ENCODE peak calls at places on chromosomes 4 and X, in five cellular contexts. T, B, W, C and R are unnamed samples.

GRCh38 chrX:67673741-67674274 is 130.0 kb downstream of the AR start:
- DNase-seq in T (no peak), B (no peak), W (no peak), C (no peak), R (no peak)

GRCh38 chrX:109270580-109271484 is 211.1 kb downstream of the GUCY2F start:
- DNase-seq in T (peak), B (peak), W (no peak), C (no peak), R (no peak)

GRCh38 chr4:2416564-2417195 is 1.8 kb downstream of the ZFYVE28 start:
- DNase-seq in T (peak), B (peak), W (no peak), C (no peak), R (peak)

GRCh38 chr4:2792711-2793577 is at the start of gene SH3BP2:
- DNase-seq in T (peak), B (peak), W (no peak), C (peak), R (peak)

GRCh38 chr4:57190651-57191481 is 80.7 kb upstream of the IGFBP7 start:
- DNase-seq in T (peak), B (no peak), W (no peak), C (no peak), R (peak)

GRCh38 chr4:3062466-3062865 is 11.9 kb downstream of the HTT-AS start:
- DNase-seq in T (no peak), B (no peak), W (no peak), C (no peak), R (peak)

GRCh38 chr4:123744664-123745290 is 348.2 kb downstream of the SPRY1 start:
- DNase-seq in T (no peak), B (no peak), W (no peak), C (no peak), R (no peak)

GRCh38 chrX:54423161-54423888 is 16.9 kb upstream of the TSR2 start:
- DNase-seq in T (peak), B (no peak), W (no peak), C (no peak), R (peak)

GRCh38 chr4:36235306-36235705 is 9.0 kb downstream of the ARAP2 start:
- DNase-seq in T (peak), B (no peak), W (no peak), C (no peak), R (no peak)

GRCh38 chr4:155571184-155571944 is 95.3 kb upstream of the GUCY1A1 start:
- DNase-seq in T (no peak), B (no peak), W (no peak), C (peak), R (no peak)

GRCh38 chr4:138891610-138892009 is 124.0 kb upstream of the NOCT start:
- DNase-seq in T (no peak), B (no peak), W (no peak), C (no peak), R (no peak)

GRCh38 chr4:8333726-8334460 is 64.3 kb downstream of the HTRA3 start:
- DNase-seq in T (no peak), B (peak), W (no peak), C (no peak), R (no peak)

GRCh38 chr4:39319678-39320077 is 46.5 kb downstream of the RFC1 start:
- DNase-seq in T (no peak), B (no peak), W (no peak), C (no peak), R (peak)

GRCh38 chrX:135596495-135596894 is 76.0 kb downstream of the INTS6L start:
- DNase-seq in T (peak), B (peak), W (peak), C (peak), R (peak)

GRCh38 chr4:152104846-152105462 is 344.1 kb upstream of the GATB start:
- DNase-seq in T (peak), B (no peak), W (no peak), C (no peak), R (no peak)

GRCh38 chrX:111181883-111182400 is 86.0 kb downstream of the PAK3 start:
- DNase-seq in T (no peak), B (no peak), W (no peak), C (no peak), R (no peak)

GRCh38 chrX:136237074-136237473 is 14.1 kb downstream of the MAP7D3 start:
- DNase-seq in T (no peak), B (no peak), W (no peak), C (no peak), R (no peak)

GRCh38 chr4:2343476-2343875 is 75.0 kb downstream of the ZFYVE28 start:
- DNase-seq in T (no peak), B (no peak), W (no peak), C (no peak), R (no peak)

GRCh38 chr4:121217385-121217784 is 53.3 kb upstream of the TNIP3 start:
- DNase-seq in T (no peak), B (no peak), W (no peak), C (no peak), R (no peak)

GRCh38 chr4:162957521-162958143 is 209.1 kb downstream of the NAF1 start:
- DNase-seq in T (no peak), B (no peak), W (no peak), C (no peak), R (no peak)